ENCODE peak calls at places on chromosomes 1 and 21, in seven cellular contexts. W is T-helper 2 cell; K is stimulated activated naive CD8-positive, alpha-beta T cell treated with anti-CD3 and anti-CD28 coated beads, Interleukin-15, Interleukin-2, amounts not matched to agents 100 U/mL and 50 U/mL, for 24 hours; T is ovary; I is uterus; D is iPS DF 6.9; Q is AG04450. J is an unnamed sample.

GRCh38 chr21:33860332-33860879 is 55.2 kb downstream of the ATP5PO start:
- DNase-seq in W (no peak), K (no peak), T (no peak), I (no peak), D (no peak), Q (no peak), J (no peak)

GRCh38 chr21:31988492-31989285 is 115.9 kb downstream of the HUNK start:
- DNase-seq in W (no peak), K (no peak), T (no peak), I (no peak), D (no peak), Q (no peak), J (no peak)

GRCh38 chr21:34916446-34916845 is 132.7 kb downstream of the RUNX1 start:
- DNase-seq in W (no peak), K (no peak), T (no peak), I (no peak), D (no peak), Q (peak), J (no peak)

GRCh38 chr21:41368361-41369104 is 6.7 kb downstream of the MX2 start:
- DNase-seq in W (no peak), K (no peak), T (no peak), I (no peak), D (no peak), Q (no peak), J (no peak)

GRCh38 chr21:44596068-44596725 is 3.9 kb upstream of the KRTAP10-6 start:
- DNase-seq in W (no peak), K (no peak), T (no peak), I (no peak), D (no peak), Q (no peak), J (no peak)

GRCh38 chr1:20426923-20427322 is 59.1 kb downstream of the CAMK2N1 start:
- DNase-seq in W (no peak), K (no peak), T (no peak), I (no peak), D (no peak), Q (peak), J (no peak)

GRCh38 chr1:206753141-206753540 is 17.4 kb upstream of the IL19 start:
- DNase-seq in W (no peak), K (no peak), T (no peak), I (no peak), D (no peak), Q (no peak), J (no peak)

GRCh38 chr1:66690666-66691381 is 61.4 kb upstream of the DYNLT5 start:
- DNase-seq in W (no peak), K (no peak), T (no peak), I (no peak), D (no peak), Q (no peak), J (no peak)

GRCh38 chr1:25700626-25701025 is 84.0 kb downstream of the MAN1C1 start:
- DNase-seq in W (no peak), K (no peak), T (no peak), I (peak), D (no peak), Q (no peak), J (no peak)

GRCh38 chr1:15735304-15736034 is 589 bp upstream of the SLC25A34 start:
- DNase-seq in W (no peak), K (no peak), T (no peak), I (peak), D (no peak), Q (no peak), J (no peak)

GRCh38 chr1:64505232-64505943 is 35.5 kb downstream of the CACHD1 start:
- DNase-seq in W (peak), K (peak), T (peak), I (peak), D (no peak), Q (no peak), J (peak)